ENCODE peak calls at places on chromosomes 16 and 17, in eight cellular contexts. D is SHP77, R is NCI-H1092, Q is ureter, T is brain microvascular endothelial cell, X is GM12865, N is fibroblast of lung, P is adrenal gland. U is an unnamed sample.

GRCh38 chr16:10240854-10241613 is 58.8 kb upstream of the GRIN2A start:
- DNase-seq in D (no peak), R (no peak), Q (no peak), T (no peak), X (no peak), N (no peak), P (no peak), U (no peak)

GRCh38 chr16:87391324-87391949 is 699 bp upstream of the MAP1LC3B start:
- DNase-seq in D (peak), R (no peak), Q (no peak), T (no peak), X (no peak), N (peak), P (peak), U (peak)

GRCh38 chr16:48897698-48898205 is 287.8 kb upstream of the N4BP1 start:
- DNase-seq in D (no peak), R (no peak), Q (no peak), T (no peak), X (no peak), N (no peak), P (no peak), U (no peak)

GRCh38 chr17:74426551-74427047 is 5.3 kb upstream of the GPRC5C start:
- DNase-seq in D (no peak), R (no peak), Q (no peak), T (no peak), X (no peak), N (no peak), P (no peak), U (no peak)

GRCh38 chr17:48961516-48962233 is 6.7 kb downstream of the GIP start:
- DNase-seq in D (no peak), R (no peak), Q (no peak), T (peak), X (no peak), N (peak), P (peak), U (no peak)

GRCh38 chr17:77634710-77635109 is 323.8 kb upstream of the TNRC6C start:
- DNase-seq in D (no peak), R (no peak), Q (no peak), T (no peak), X (peak), N (no peak), P (no peak), U (no peak)

GRCh38 chr16:9099131-9099625 is 7.7 kb downstream of the HAPSTR1 start:
- DNase-seq in D (no peak), R (no peak), Q (no peak), T (peak), X (peak), N (no peak), P (no peak), U (no peak)

GRCh38 chr16:66346221-66346620 is 20.3 kb upstream of the CDH5 start:
- DNase-seq in D (peak), R (no peak), Q (no peak), T (no peak), X (no peak), N (no peak), P (no peak), U (no peak)

GRCh38 chr17:74118504-74118903 is 85.0 kb upstream of the RPL38 start:
- DNase-seq in D (peak), R (no peak), Q (no peak), T (no peak), X (peak), N (no peak), P (no peak), U (no peak)

GRCh38 chr16:88921603-88921995 is 55.1 kb upstream of the PABPN1L start:
- DNase-seq in D (no peak), R (no peak), Q (no peak), T (no peak), X (no peak), N (no peak), P (no peak), U (no peak)

GRCh38 chr16:78098544-78099371 is 696 bp upstream of the WWOX start:
- DNase-seq in D (no peak), R (no peak), Q (no peak), T (no peak), X (no peak), N (no peak), P (no peak), U (no peak)

GRCh38 chr17:33989357-33990148 is 265.5 kb upstream of the CCL2 start:
- DNase-seq in D (no peak), R (no peak), Q (peak), T (no peak), X (peak), N (no peak), P (no peak), U (no peak)

GRCh38 chr16:67396159-67396774 is 3.0 kb upstream of the TPPP3 start:
- DNase-seq in D (peak), R (peak), Q (peak), T (peak), X (peak), N (peak), P (peak), U (no peak)

GRCh38 chr17:79123988-79124387 is 49.4 kb downstream of the ENGASE start:
- DNase-seq in D (no peak), R (no peak), Q (no peak), T (no peak), X (no peak), N (no peak), P (no peak), U (no peak)

GRCh38 chr16:87201052-87201451 is 116.1 kb downstream of the C16orf95 start:
- DNase-seq in D (no peak), R (no peak), Q (no peak), T (peak), X (no peak), N (peak), P (peak), U (no peak)

GRCh38 chr17:38577244-38577643 is 28.5 kb downstream of the SRCIN1 start:
- DNase-seq in D (no peak), R (no peak), Q (no peak), T (no peak), X (no peak), N (no peak), P (no peak), U (no peak)

GRCh38 chr16:69150146-69150865 is 17.9 kb downstream of the UTP4 start:
- DNase-seq in D (peak), R (peak), Q (peak), T (peak), X (peak), N (peak), P (peak), U (no peak)

GRCh38 chr16:69131167-69131748 is 1.1 kb downstream of the CHTF8 start:
- DNase-seq in D (no peak), R (no peak), Q (no peak), T (peak), X (peak), N (peak), P (no peak), U (no peak)

GRCh38 chr17:63714550-63715277 is 14.8 kb upstream of the LIMD2 start:
- DNase-seq in D (no peak), R (no peak), Q (no peak), T (no peak), X (no peak), N (peak), P (peak), U (no peak)

GRCh38 chr16:2160915-2161551 is 5.5 kb downstream of the TRAF7 start:
- DNase-seq in D (no peak), R (no peak), Q (no peak), T (peak), X (peak), N (peak), P (no peak), U (no peak)

GRCh38 chr17:78268960-78269892 is 37.8 kb downstream of the TMEM235 start:
- DNase-seq in D (peak), R (no peak), Q (no peak), T (no peak), X (no peak), N (peak), P (no peak), U (no peak)

GRCh38 chr16:72821551-72821950 is 226.4 kb downstream of the ZFHX3 start:
- DNase-seq in D (no peak), R (no peak), Q (no peak), T (no peak), X (no peak), N (no peak), P (no peak), U (no peak)

GRCh38 chr16:30068750-30069574 is 3.4 kb downstream of the ALDOA start:
- DNase-seq in D (no peak), R (no peak), Q (no peak), T (no peak), X (peak), N (no peak), P (peak), U (no peak)

GRCh38 chr17:43581581-43581980 is 35.4 kb upstream of the ETV4 start:
- DNase-seq in D (no peak), R (no peak), Q (no peak), T (no peak), X (no peak), N (no peak), P (no peak), U (no peak)

GRCh38 chr17:65122836-65123756 is 14.1 kb upstream of the RGS9 start:
- DNase-seq in D (peak), R (peak), Q (peak), T (peak), X (peak), N (peak), P (peak), U (peak)

GRCh38 chr17:74490716-74491115 is 24.3 kb downstream of the CD300A start:
- DNase-seq in D (no peak), R (no peak), Q (no peak), T (no peak), X (no peak), N (no peak), P (no peak), U (no peak)

GRCh38 chr16:69501956-69502457 is 63.8 kb upstream of the NFAT5 start:
- DNase-seq in D (no peak), R (no peak), Q (no peak), T (no peak), X (peak), N (no peak), P (no peak), U (no peak)

GRCh38 chr17:50062323-50063243 is 6.7 kb downstream of the ITGA3 start:
- DNase-seq in D (no peak), R (no peak), Q (peak), T (peak), X (no peak), N (peak), P (peak), U (no peak)

GRCh38 chr16:53224932-53225533 is 170.2 kb downstream of the CHD9 start:
- DNase-seq in D (no peak), R (no peak), Q (no peak), T (peak), X (no peak), N (no peak), P (no peak), U (no peak)

GRCh38 chr16:4376126-4376819 is 4.6 kb downstream of the VASN start:
- DNase-seq in D (no peak), R (no peak), Q (peak), T (peak), X (no peak), N (peak), P (peak), U (no peak)

GRCh38 chr16:3458852-3459361 is 15.4 kb downstream of the NAA60 start:
- DNase-seq in D (no peak), R (no peak), Q (no peak), T (no peak), X (peak), N (peak), P (no peak), U (no peak)

GRCh38 chr16:19559242-19559910 is 3.9 kb downstream of the VPS35L start:
- DNase-seq in D (peak), R (peak), Q (no peak), T (peak), X (peak), N (peak), P (no peak), U (no peak)

GRCh38 chr16:5056347-5056746 is 9.4 kb downstream of the C16orf89 start:
- DNase-seq in D (no peak), R (no peak), Q (no peak), T (peak), X (peak), N (no peak), P (no peak), U (no peak)

GRCh38 chr16:1691276-1691675 is 13.2 kb downstream of the JPT2 start:
- DNase-seq in D (no peak), R (no peak), Q (no peak), T (peak), X (no peak), N (peak), P (no peak), U (no peak)

GRCh38 chr17:35117984-35118383 is 1.7 kb downstream of the RAD51D start:
- DNase-seq in D (no peak), R (no peak), Q (no peak), T (peak), X (peak), N (peak), P (no peak), U (no peak)

U was measured in NK-92 treated with Interleukin-12 subunit alpha and Interleukin-12 subunit beta, amount 100 ng/mL, for 24 hours.